ENCODE peak calls at places on chromosomes 2 and 18, in four cellular contexts. One of them, this sample, is unnamed.

GRCh38 chr18:61727241-61727640 is 165.6 kb downstream of the RNF152 start:
- DNase-seq in endodermal cell: no peak
- DNase-seq in hepatocyte: no peak
- DNase-seq in cardiac fibroblast: peak
- DNase-seq in this sample: no peak

GRCh38 chr2:199982444-199982843 is 27.1 kb downstream of the MAIP1 start:
- DNase-seq in endodermal cell: no peak
- DNase-seq in cardiac fibroblast: no peak
- DNase-seq in hepatocyte: no peak
- DNase-seq in this sample: no peak

GRCh38 chr2:9594361-9595063 is 36.3 kb downstream of the YWHAQ start:
- DNase-seq in endodermal cell: no peak
- DNase-seq in hepatocyte: peak
- DNase-seq in cardiac fibroblast: peak
- DNase-seq in this sample: no peak

GRCh38 chr2:118046628-118047210 is 32.8 kb upstream of the CCDC93 start:
- DNase-seq in endodermal cell: no peak
- DNase-seq in cardiac fibroblast: peak
- DNase-seq in hepatocyte: peak
- DNase-seq in this sample: peak

GRCh38 chr2:128441341-128442052 is 122.8 kb upstream of the HS6ST1 start:
- DNase-seq in hepatocyte: no peak
- DNase-seq in cardiac fibroblast: no peak
- DNase-seq in endodermal cell: peak
- DNase-seq in this sample: no peak

GRCh38 chr2:10526281-10526680 is 78.2 kb upstream of the ODC1 start:
- DNase-seq in hepatocyte: no peak
- DNase-seq in endodermal cell: peak
- DNase-seq in cardiac fibroblast: no peak
- DNase-seq in this sample: no peak

GRCh38 chr2:97935719-97936161 is 60.0 kb downstream of the TMEM131 start:
- DNase-seq in hepatocyte: peak
- DNase-seq in endodermal cell: peak
- DNase-seq in cardiac fibroblast: peak
- DNase-seq in this sample: peak

GRCh38 chr2:134260726-134261125 is 6.9 kb downstream of the MGAT5 start:
- DNase-seq in cardiac fibroblast: peak
- DNase-seq in hepatocyte: peak
- DNase-seq in endodermal cell: no peak
- DNase-seq in this sample: no peak

GRCh38 chr2:134029478-134029877 is 224.4 kb upstream of the MGAT5 start:
- DNase-seq in hepatocyte: no peak
- DNase-seq in endodermal cell: no peak
- DNase-seq in cardiac fibroblast: no peak
- DNase-seq in this sample: no peak

GRCh38 chr2:111029135-111029927 is 91.4 kb upstream of the BCL2L11 start:
- DNase-seq in hepatocyte: no peak
- DNase-seq in endodermal cell: peak
- DNase-seq in cardiac fibroblast: no peak
- DNase-seq in this sample: no peak

GRCh38 chr18:31711365-31712035 is 27.1 kb upstream of the B4GALT6 start:
- DNase-seq in cardiac fibroblast: no peak
- DNase-seq in hepatocyte: no peak
- DNase-seq in endodermal cell: no peak
- DNase-seq in this sample: no peak

GRCh38 chr2:106638609-106639008 is 151.4 kb downstream of the CD8B2 start:
- DNase-seq in endodermal cell: no peak
- DNase-seq in hepatocyte: no peak
- DNase-seq in cardiac fibroblast: no peak
- DNase-seq in this sample: no peak

GRCh38 chr2:218986148-218986761 is 1.3 kb upstream of the FEV start:
- DNase-seq in cardiac fibroblast: no peak
- DNase-seq in hepatocyte: no peak
- DNase-seq in endodermal cell: no peak
- DNase-seq in this sample: no peak

GRCh38 chr2:31238906-31239841 is 5.2 kb downstream of the EHD3 start:
- DNase-seq in endodermal cell: peak
- DNase-seq in hepatocyte: no peak
- DNase-seq in cardiac fibroblast: no peak
- DNase-seq in this sample: no peak

GRCh38 chr2:8877332-8877731 is 39.9 kb upstream of the KIDINS220 start:
- DNase-seq in endodermal cell: no peak
- DNase-seq in cardiac fibroblast: no peak
- DNase-seq in hepatocyte: no peak
- DNase-seq in this sample: no peak

GRCh38 chr18:63817441-63818051 is 42.3 kb downstream of the SERPINB7 start:
- DNase-seq in cardiac fibroblast: peak
- DNase-seq in endodermal cell: no peak
- DNase-seq in hepatocyte: no peak
- DNase-seq in this sample: no peak

GRCh38 chr2:72581560-72582181 is 244.2 kb downstream of the EXOC6B start:
- DNase-seq in endodermal cell: peak
- DNase-seq in hepatocyte: no peak
- DNase-seq in cardiac fibroblast: no peak
- DNase-seq in this sample: no peak

GRCh38 chr2:70793450-70793849 is 3.0 kb upstream of the FIGLA start:
- DNase-seq in endodermal cell: no peak
- DNase-seq in hepatocyte: no peak
- DNase-seq in cardiac fibroblast: no peak
- DNase-seq in this sample: no peak

GRCh38 chr2:195543902-195544894 is 112.8 kb upstream of the SLC39A10 start:
- DNase-seq in endodermal cell: no peak
- DNase-seq in hepatocyte: no peak
- DNase-seq in cardiac fibroblast: peak
- DNase-seq in this sample: no peak

GRCh38 chr18:54910161-54910919 is 48.9 kb downstream of the CCDC68 start:
- DNase-seq in hepatocyte: no peak
- DNase-seq in cardiac fibroblast: no peak
- DNase-seq in endodermal cell: no peak
- DNase-seq in this sample: no peak

GRCh38 chr18:41370740-41371623 is 584.1 kb upstream of the PIK3C3 start:
- DNase-seq in cardiac fibroblast: no peak
- DNase-seq in endodermal cell: no peak
- DNase-seq in hepatocyte: no peak
- DNase-seq in this sample: no peak

GRCh38 chr18:63253428-63254372 is 65.9 kb downstream of the BCL2 start:
- DNase-seq in hepatocyte: no peak
- DNase-seq in endodermal cell: no peak
- DNase-seq in cardiac fibroblast: peak
- DNase-seq in this sample: no peak

GRCh38 chr2:232831496-232831895 is 38.6 kb upstream of the SNORC start:
- DNase-seq in hepatocyte: no peak
- DNase-seq in cardiac fibroblast: no peak
- DNase-seq in endodermal cell: no peak
- DNase-seq in this sample: no peak

GRCh38 chr2:201130524-201131186 is 14.7 kb downstream of the CFLAR start:
- DNase-seq in hepatocyte: no peak
- DNase-seq in cardiac fibroblast: peak
- DNase-seq in endodermal cell: no peak
- DNase-seq in this sample: no peak

GRCh38 chr18:25830787-25831186 is 259.6 kb downstream of the SS18 start:
- DNase-seq in endodermal cell: no peak
- DNase-seq in hepatocyte: peak
- DNase-seq in cardiac fibroblast: peak
- DNase-seq in this sample: no peak

GRCh38 chr2:79910643-79911042 is 393.9 kb downstream of the LRRTM1 start:
- DNase-seq in cardiac fibroblast: no peak
- DNase-seq in endodermal cell: no peak
- DNase-seq in hepatocyte: no peak
- DNase-seq in this sample: no peak

GRCh38 chr2:127657232-127657595 is 11.3 kb downstream of the GPR17 start:
- DNase-seq in hepatocyte: no peak
- DNase-seq in endodermal cell: no peak
- DNase-seq in cardiac fibroblast: no peak
- DNase-seq in this sample: no peak

GRCh38 chr2:134564549-134564948 is 154.3 kb downstream of the TMEM163 start:
- DNase-seq in hepatocyte: no peak
- DNase-seq in endodermal cell: no peak
- DNase-seq in cardiac fibroblast: no peak
- DNase-seq in this sample: no peak